ENCODE peak calls at places on chromosomes 6 and 20, in four cellular contexts. E is activated naive CD8-positive, alpha-beta T cell treated with anti-CD3 and anti-CD28 coated beads, Interleukin-2, amount 10 ng/mL, durations not matched to agents 7 days and 5 days; Z is lower leg skin; F is NCI-H460. V is an unnamed sample.

GRCh38 chr20:50475879-50476292 is 34.3 kb upstream of the PTPN1 start:
- DNase-seq in E (no peak), Z (no peak), F (no peak), V (peak)

GRCh38 chr6:152150196-152150595 is 342.7 kb downstream of the ESR1 start:
- DNase-seq in E (no peak), Z (no peak), F (no peak), V (no peak)

GRCh38 chr6:17884501-17885039 is 102.9 kb downstream of the KIF13A start:
- DNase-seq in E (no peak), Z (no peak), F (no peak), V (no peak)

GRCh38 chr20:46219920-46220319 is 88.4 kb downstream of the CDH22 start:
- DNase-seq in E (no peak), Z (no peak), F (no peak), V (no peak)

GRCh38 chr6:137880633-137881521 is 13.8 kb downstream of the TNFAIP3 start:
- DNase-seq in E (no peak), Z (no peak), F (no peak), V (no peak)

GRCh38 chr6:33828452-33828763 is 24.6 kb upstream of the MLN start:
- DNase-seq in E (no peak), Z (no peak), F (no peak), V (no peak)

GRCh38 chr20:16583444-16583843 is 10.2 kb upstream of the KIF16B start:
- DNase-seq in E (no peak), Z (no peak), F (no peak), V (no peak)

GRCh38 chr6:53437557-53438202 is 88.9 kb upstream of the ELOVL5 start:
- DNase-seq in E (no peak), Z (no peak), F (peak), V (peak)

GRCh38 chr6:115882771-115883170 is 177.9 kb downstream of the FRK start:
- DNase-seq in E (no peak), Z (no peak), F (no peak), V (no peak)

GRCh38 chr20:40493071-40493470 is 196.0 kb downstream of the MAFB start:
- DNase-seq in E (no peak), Z (peak), F (no peak), V (peak)

GRCh38 chr6:3748208-3748701 is 3.3 kb downstream of the PXDC1 start:
- DNase-seq in E (no peak), Z (peak), F (peak), V (peak)

V was measured in ELR.